ENCODE peak calls at places on chromosome 10, in seven cellular contexts. M, D, U, L, Q, T and N are unnamed samples.

GRCh38 chr10:126509211-126509610 is 120.9 kb upstream of the ADAM12 start:
- DNase-seq in M (no peak), D (no peak), U (no peak), L (no peak), Q (no peak), T (no peak), N (no peak)

GRCh38 chr10:52801951-52802350 is 29.4 kb upstream of the MBL2 start:
- DNase-seq in M (no peak), D (no peak), U (peak; percentile 8), L (no peak), Q (no peak), T (no peak), N (no peak)

GRCh38 chr10:125599194-125599593 is 83.8 kb downstream of the TEX36 start:
- DNase-seq in M (no peak), D (no peak), U (no peak), L (no peak), Q (no peak), T (no peak), N (no peak)

GRCh38 chr10:126670056-126670743 is at the start of gene C10orf90:
- DNase-seq in M (no peak), D (no peak), U (no peak), L (no peak), Q (no peak), T (no peak), N (no peak)

GRCh38 chr10:116973946-116974345 is 31.0 kb downstream of the SHTN1 start:
- DNase-seq in M (no peak), D (no peak), U (no peak), L (no peak), Q (no peak), T (no peak), N (no peak)

GRCh38 chr10:627032-627992 is 62.2 kb downstream of the DIP2C start:
- DNase-seq in M (no peak), D (peak; percentile 32), U (no peak), L (no peak), Q (no peak), T (no peak), N (no peak)

GRCh38 chr10:14547826-14548225 is 217.1 kb upstream of the FRMD4A start:
- DNase-seq in M (no peak), D (no peak), U (no peak), L (no peak), Q (no peak), T (no peak), N (no peak)

GRCh38 chr10:23694446-23694920 is 255.6 kb downstream of the OTUD1 start:
- DNase-seq in M (no peak), D (no peak), U (no peak), L (no peak), Q (no peak), T (no peak), N (no peak)

GRCh38 chr10:118926903-118927302 is 102.6 kb upstream of the NANOS1 start:
- DNase-seq in M (no peak), D (no peak), U (no peak), L (no peak), Q (no peak), T (no peak), N (no peak)

DNA sequence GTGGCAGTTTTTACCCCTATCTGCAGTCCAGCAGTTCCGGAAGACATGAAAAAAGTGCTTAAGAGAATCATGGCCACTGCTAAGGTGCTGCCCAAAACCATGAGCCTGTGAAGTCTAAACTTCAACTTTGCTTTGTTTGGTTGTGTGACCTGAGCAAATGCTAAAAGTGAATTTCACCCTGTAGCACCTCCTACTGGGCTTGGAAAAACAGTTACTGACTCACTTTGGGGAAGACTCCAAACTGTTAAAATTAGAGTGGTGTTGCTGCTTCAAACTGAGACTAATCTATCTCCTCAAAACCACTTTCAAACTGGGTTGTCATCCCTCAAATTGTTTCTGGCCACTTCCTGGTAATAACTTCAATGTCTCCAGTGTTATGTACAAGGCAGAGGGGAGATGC is 21.3 kb downstream of the MKX start:
- DNase-seq in M (no peak), D (no peak), U (no peak), L (no peak), Q (no peak), T (no peak), N (no peak)
- TF ChIP-seq CTCF in M (no peak), D (no peak), U (no peak), L (peak; percentile 11), Q (no peak), T (no peak), N (no peak)

DNA sequence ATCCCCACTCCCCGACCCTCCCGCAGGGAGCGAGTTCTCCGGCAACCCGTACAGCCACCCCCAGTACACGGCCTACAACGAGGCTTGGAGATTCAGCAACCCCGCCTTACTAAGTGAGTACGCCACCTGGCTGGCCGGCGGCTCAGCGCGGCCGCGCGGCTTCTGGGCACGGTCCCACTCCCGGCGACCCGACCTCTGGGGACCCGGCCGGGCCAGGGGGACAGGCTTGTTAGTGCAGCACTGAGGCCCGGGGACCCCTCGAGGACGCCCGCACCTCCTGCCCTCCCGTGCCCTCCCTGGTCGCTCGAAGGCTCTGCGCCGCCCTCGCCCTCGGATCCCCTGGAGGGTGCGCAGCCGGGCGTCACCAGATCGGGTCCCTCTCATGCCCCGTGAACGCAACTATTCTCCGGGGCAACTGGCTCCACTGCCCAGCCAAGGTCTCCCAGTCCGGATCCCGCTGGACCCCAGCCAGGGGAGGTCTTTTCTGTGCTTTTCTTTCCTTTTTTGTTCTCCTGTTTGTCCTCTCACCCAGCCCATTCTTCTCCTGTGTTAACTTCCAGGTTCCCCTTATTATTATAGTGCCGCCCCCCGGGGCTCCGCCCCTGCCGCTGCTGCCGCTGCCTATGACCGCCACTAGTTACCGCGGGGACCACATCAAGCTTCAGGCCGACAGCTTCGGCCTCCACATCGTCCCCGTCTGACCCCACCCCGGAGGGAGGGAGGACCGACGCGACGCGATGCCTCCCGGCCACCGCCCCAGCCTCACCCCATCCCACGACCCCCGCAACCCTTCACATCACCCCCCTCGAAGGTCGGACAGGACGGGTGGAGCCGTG is 81.8 kb downstream of the PAX2 start:
- DNase-seq in M (no peak), D (no peak), U (no peak), L (no peak), Q (peak; percentile 37), T (peak; percentile 56), N (peak; percentile 59)
- TF ChIP-seq CTCF in M (no peak), D (no peak), U (no peak), L (peak; percentile 8), Q (no peak), T (peak; percentile 52), N (peak; percentile 60)

GRCh38 chr10:78381072-78381471 is 347.4 kb downstream of the RPS24 start:
- DNase-seq in M (no peak), D (no peak), U (no peak), L (no peak), Q (no peak), T (no peak), N (no peak)
- TF ChIP-seq CTCF in M (no peak), D (no peak), U (peak; percentile 45), L (no peak), Q (peak; percentile 20), T (no peak), N (no peak)

GRCh38 chr10:85609509-85609908 is 757.1 kb downstream of the GRID1 start:
- DNase-seq in M (no peak), D (no peak), U (no peak), L (no peak), Q (no peak), T (no peak), N (no peak)
- TF ChIP-seq CTCF in M (no peak), D (no peak), U (no peak), L (no peak), Q (no peak), T (no peak), N (no peak)

DNA sequence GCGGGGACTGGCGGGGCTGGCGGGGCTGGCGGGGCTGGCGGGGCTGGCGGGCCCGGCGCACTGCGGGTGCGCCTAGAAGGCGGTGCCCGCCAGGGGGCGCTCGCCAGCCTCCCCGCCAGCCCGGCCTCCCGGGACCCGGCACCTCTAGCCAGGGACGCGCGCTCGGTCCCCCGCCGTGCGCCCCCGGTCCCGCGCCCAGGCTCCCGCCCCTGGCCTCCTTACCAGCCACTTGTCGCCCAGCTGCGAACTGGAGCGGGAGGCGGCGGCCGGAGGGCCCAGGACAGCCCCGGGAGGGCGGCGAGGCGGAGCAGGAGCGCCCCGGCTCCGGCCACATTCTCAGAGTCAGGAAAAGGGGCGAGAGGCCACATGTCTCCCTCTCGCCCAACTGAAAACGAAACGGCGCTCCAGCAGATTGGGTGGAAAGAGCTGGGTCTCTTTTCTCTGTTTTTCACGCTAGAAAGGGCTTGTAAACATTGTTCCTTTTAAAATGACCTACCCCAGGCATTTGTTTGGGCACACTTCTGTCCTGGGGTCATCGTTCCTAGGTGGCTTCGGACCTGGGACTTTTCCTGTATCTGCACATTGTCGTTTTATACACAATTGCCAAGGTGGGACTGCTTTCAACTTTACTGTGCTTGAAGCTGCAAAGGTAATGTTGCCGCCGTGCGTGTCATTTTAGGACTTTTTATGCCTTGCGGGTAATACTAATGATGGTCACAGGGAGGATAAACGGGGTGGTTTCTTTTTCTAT is 378 bp upstream of the PRKCQ start:
- DNase-seq in M (peak; percentile 81), D (peak; percentile 77), U (peak; percentile 61), L (no peak), Q (peak; percentile 89), T (peak; percentile 22), N (peak; percentile 82)
- TF ChIP-seq CTCF in M (peak; percentile 47), D (peak; percentile 72), U (peak; percentile 30), L (peak; percentile 27), Q (peak; percentile 66), T (no peak), N (peak; percentile 16)

DNA sequence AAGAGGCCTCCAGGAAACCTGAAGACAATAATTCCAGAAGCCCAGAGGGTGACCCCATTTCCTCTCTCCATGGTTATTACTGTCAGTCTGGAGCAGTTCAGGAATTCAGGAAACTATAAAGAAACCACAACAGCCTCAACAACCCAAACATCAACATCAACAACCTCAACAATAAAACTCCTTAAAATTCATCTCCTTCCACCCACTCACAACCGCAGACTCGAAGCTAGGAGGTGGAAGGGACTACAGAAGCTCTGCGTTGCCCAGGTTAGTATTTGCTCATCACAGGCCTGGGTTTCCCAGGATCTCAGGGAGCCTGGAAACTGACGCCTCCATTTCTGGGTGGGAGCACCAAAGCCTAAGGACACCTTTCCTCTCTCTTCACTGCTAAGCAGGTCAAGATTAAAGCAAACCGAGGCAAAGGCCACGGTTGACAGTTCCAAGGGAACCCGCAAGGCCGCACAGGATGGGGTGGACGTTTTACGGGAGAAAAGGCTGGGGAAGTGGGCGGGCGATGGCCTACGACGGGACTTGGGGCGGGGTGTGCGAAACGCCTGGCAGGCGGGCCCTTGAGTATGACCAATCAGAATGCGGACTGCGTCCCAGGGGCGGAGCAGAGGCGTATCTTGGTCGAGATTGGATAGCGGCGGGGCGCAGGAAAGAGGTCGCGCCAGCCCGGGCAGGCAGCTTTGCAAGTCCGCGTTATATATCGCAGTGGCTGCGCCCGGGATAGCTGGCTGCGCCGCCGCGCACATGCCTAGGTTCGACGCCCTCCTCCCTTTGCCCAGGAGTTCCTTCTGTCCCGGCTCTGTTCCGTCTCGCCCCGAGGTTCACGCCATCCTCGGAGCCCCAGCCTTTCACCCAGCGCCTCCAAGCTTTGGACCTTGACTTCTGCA is at the start of gene ELOVL3:
- DNase-seq in M (peak; percentile 70), D (peak; percentile 94), U (peak; percentile 96), L (peak; percentile 83), Q (peak; percentile 85), T (peak; percentile 96), N (peak; percentile 96)
- TF ChIP-seq CTCF in M (no peak), D (no peak), U (no peak), L (peak; percentile 19), Q (no peak), T (no peak), N (no peak)

GRCh38 chr10:124347956-124348355 is 70.8 kb downstream of the OAT start:
- DNase-seq in M (no peak), D (no peak), U (no peak), L (no peak), Q (no peak), T (no peak), N (no peak)
- TF ChIP-seq CTCF in M (no peak), D (no peak), U (peak; percentile 2), L (no peak), Q (no peak), T (no peak), N (no peak)